ENCODE peak calls at places on chromosomes 3 and 15, in nine cellular contexts. Z is heart left ventricle, R is HL-60, V is IMR-90, D is astrocyte, E is fibroblast of mammary gland, S is lower lobe of right lung, I is right lobe of liver, C is GM06990. W is an unnamed sample.

GRCh38 chr3:16533928-16534913 is 20.7 kb upstream of the RFTN1 start:
- DNase-seq in Z (no peak), R (no peak), V (no peak), D (no peak), E (no peak), S (no peak), I (no peak), C (no peak), W (peak)

GRCh38 chr15:43218908-43219706 is 1.7 kb downstream of the EPB42 start:
- DNase-seq in Z (no peak), R (no peak), V (peak), D (no peak), E (peak), S (no peak), I (no peak), C (no peak), W (peak)

GRCh38 chr15:87619161-87619960 is 637.2 kb downstream of the NTRK3 start:
- DNase-seq in Z (no peak), R (no peak), V (peak), D (peak), E (peak), S (no peak), I (no peak), C (no peak), W (peak)

GRCh38 chr3:38739396-38739689 is 76.7 kb downstream of the SCN10A start:
- DNase-seq in Z (no peak), R (no peak), V (no peak), D (no peak), E (no peak), S (no peak), I (no peak), C (no peak), W (no peak)

GRCh38 chr3:105970283-105970682 is 101.5 kb upstream of the CBLB start:
- DNase-seq in Z (no peak), R (peak), V (peak), D (peak), E (peak), S (peak), I (peak), C (no peak), W (peak)

GRCh38 chr15:89367485-89368451 is 33.1 kb upstream of the POLG start:
- DNase-seq in Z (no peak), R (no peak), V (no peak), D (no peak), E (peak), S (no peak), I (no peak), C (no peak), W (no peak)

GRCh38 chr3:149055575-149055974 is 30.8 kb downstream of the HLTF start:
- DNase-seq in Z (no peak), R (no peak), V (no peak), D (no peak), E (no peak), S (no peak), I (no peak), C (no peak), W (no peak)

GRCh38 chr3:50210510-50211367 is 5.7 kb downstream of the SLC38A3 start:
- DNase-seq in Z (no peak), R (no peak), V (no peak), D (no peak), E (no peak), S (no peak), I (peak), C (no peak), W (no peak)

GRCh38 chr15:41698779-41699178 is 38.6 kb downstream of the MGA start:
- DNase-seq in Z (no peak), R (peak), V (peak), D (peak), E (peak), S (no peak), I (no peak), C (no peak), W (peak)

GRCh38 chr3:195411831-195412230 is 31.0 kb downstream of the ACAP2 start:
- DNase-seq in Z (no peak), R (no peak), V (peak), D (peak), E (peak), S (no peak), I (no peak), C (no peak), W (peak)

GRCh38 chr3:104856743-104857142 is 510.0 kb upstream of the ALCAM start:
- DNase-seq in Z (no peak), R (no peak), V (peak), D (no peak), E (peak), S (no peak), I (no peak), C (no peak), W (no peak)

GRCh38 chr15:25849431-25849921 is 13.7 kb downstream of the ATP10A start:
- DNase-seq in Z (peak), R (no peak), V (peak), D (peak), E (peak), S (no peak), I (no peak), C (no peak), W (peak)

GRCh38 chr15:40852529-40852928 is 8.7 kb downstream of the SPINT1 start:
- DNase-seq in Z (no peak), R (no peak), V (no peak), D (no peak), E (no peak), S (no peak), I (no peak), C (no peak), W (no peak)

GRCh38 chr15:60531811-60532210 is 52.9 kb upstream of the ICE2 start:
- DNase-seq in Z (no peak), R (no peak), V (no peak), D (no peak), E (no peak), S (no peak), I (no peak), C (no peak), W (no peak)

GRCh38 chr3:46902188-46902631 is 24.7 kb downstream of the PTH1R start:
- DNase-seq in Z (no peak), R (no peak), V (no peak), D (no peak), E (no peak), S (peak), I (peak), C (no peak), W (no peak)

GRCh38 chr3:13479332-13479581 is 849 bp upstream of the HDAC11 start:
- DNase-seq in Z (peak), R (no peak), V (no peak), D (peak), E (peak), S (peak), I (no peak), C (no peak), W (no peak)

GRCh38 chr3:83523470-83524073 is 1435.2 kb upstream of the CADM2 start:
- DNase-seq in Z (no peak), R (peak), V (no peak), D (peak), E (peak), S (no peak), I (no peak), C (no peak), W (peak)
- TF ChIP-seq CTCF in Z (peak), R (peak), V (no peak), D (peak), E (peak), S (peak), I (peak), C (peak), W (no peak)

GRCh38 chr15:80660114-80660513 is 35.0 kb upstream of the ABHD17C start:
- DNase-seq in Z (no peak), R (no peak), V (peak), D (peak), E (peak), S (no peak), I (no peak), C (no peak), W (peak)
- TF ChIP-seq CTCF in Z (no peak), R (no peak), V (peak), D (peak), E (peak), S (peak), I (no peak), C (no peak), W (peak)

GRCh38 chr15:94177112-94177511 is 54.2 kb upstream of the MCTP2 start:
- DNase-seq in Z (no peak), R (peak), V (peak), D (peak), E (no peak), S (no peak), I (no peak), C (no peak), W (peak)
- TF ChIP-seq CTCF in Z (no peak), R (no peak), V (no peak), D (no peak), E (no peak), S (no peak), I (no peak), C (no peak), W (no peak)

GRCh38 chr3:48556796-48557626 is at the start of gene PFKFB4:
- DNase-seq in Z (peak), R (peak), V (peak), D (peak), E (peak), S (peak), I (peak), C (peak), W (peak)
- TF ChIP-seq CTCF in Z (no peak), R (no peak), V (no peak), D (no peak), E (no peak), S (no peak), I (peak), C (no peak), W (no peak)

GRCh38 chr3:157074490-157074889 is 85.5 kb downstream of the CCNL1 start:
- DNase-seq in Z (no peak), R (no peak), V (no peak), D (no peak), E (no peak), S (no peak), I (no peak), C (no peak), W (no peak)

GRCh38 chr3:157078131-157078835 is 81.7 kb downstream of the CCNL1 start:
- DNase-seq in Z (no peak), R (no peak), V (peak), D (no peak), E (peak), S (no peak), I (no peak), C (no peak), W (peak)

GRCh38 chr3:157079677-157080369 is 80.1 kb downstream of the CCNL1 start:
- DNase-seq in Z (no peak), R (no peak), V (no peak), D (no peak), E (peak), S (no peak), I (no peak), C (no peak), W (no peak)

GRCh38 chr3:157075693-157076420 is 84.1 kb downstream of the CCNL1 start:
- DNase-seq in Z (no peak), R (no peak), V (no peak), D (no peak), E (peak), S (no peak), I (peak), C (no peak), W (no peak)

GRCh38 chr3:157077565-157077991 is 82.4 kb downstream of the CCNL1 start:
- DNase-seq in Z (no peak), R (no peak), V (peak), D (peak), E (peak), S (no peak), I (no peak), C (no peak), W (peak)
- TF ChIP-seq CTCF in Z (no peak), R (no peak), V (peak), D (no peak), E (peak), S (no peak), I (no peak), C (no peak), W (peak)

DNA sequence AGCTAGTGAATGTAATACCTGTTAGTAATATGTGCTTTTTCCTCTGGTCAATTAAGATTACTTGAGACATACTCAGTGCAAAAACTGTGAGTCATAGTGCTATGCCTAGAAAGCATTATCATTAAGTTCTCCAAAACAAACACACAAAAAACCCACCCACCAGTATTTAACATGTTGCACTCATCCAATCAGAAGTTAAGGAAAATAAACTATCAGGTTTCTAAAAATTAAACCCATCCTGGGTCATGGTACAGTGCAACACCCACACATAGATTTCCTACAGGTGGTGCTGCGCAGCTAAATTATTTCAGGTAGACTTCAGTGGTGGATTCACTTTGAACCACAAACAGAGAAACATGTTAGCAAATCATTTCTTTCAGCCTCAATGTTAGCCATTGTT is 264.4 kb upstream of the VEPH1 start:
- DNase-seq in Z (no peak), R (no peak), V (no peak), D (peak), E (peak), S (no peak), I (no peak), C (no peak), W (peak)
- TF ChIP-seq CTCF in Z (no peak), R (no peak), V (no peak), D (no peak), E (no peak), S (no peak), I (no peak), C (no peak), W (no peak)

DNA sequence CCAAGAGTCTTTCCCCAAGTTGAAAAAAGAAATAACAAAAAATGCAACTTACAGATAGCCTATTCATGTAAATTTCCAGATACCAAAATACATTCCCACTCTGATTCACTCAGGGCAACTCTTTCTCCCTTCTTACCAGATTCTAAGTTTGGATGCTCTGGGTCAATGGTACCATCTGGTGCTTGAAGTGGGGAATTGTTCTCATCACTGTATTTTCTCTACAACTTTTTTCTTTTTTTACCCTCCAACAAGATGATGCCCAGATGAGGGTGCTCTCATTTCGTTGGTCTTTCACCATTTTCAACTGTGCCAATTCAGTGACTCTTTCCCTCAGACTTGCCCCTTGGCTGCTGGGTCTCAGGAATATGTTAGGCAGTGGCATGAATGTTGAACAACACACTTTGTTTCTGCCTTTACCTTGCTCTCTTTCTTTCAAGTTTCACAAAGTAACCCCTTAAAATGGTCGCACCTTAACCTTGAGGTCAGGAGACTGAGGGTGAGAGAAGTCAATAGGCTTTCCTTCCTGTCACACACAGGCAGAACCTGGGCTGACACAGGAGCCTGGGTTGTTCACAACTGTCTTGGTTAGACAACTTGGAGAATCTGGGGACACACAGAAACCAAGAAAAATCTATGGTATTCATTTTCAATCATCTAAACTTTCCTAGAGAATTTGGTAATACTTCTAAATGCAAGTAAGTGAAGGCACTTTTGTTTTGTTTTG is 330.7 kb upstream of the SLCO3A1 start:
- DNase-seq in Z (no peak), R (no peak), V (peak), D (peak), E (peak), S (no peak), I (no peak), C (no peak), W (peak)
- TF ChIP-seq CTCF in Z (peak), R (no peak), V (peak), D (peak), E (peak), S (peak), I (peak), C (no peak), W (peak)

W was measured in fibroblast of lung.